ENCODE peak calls at places on chromosome 14, in four cellular contexts. One of them, this sample, is unnamed.
A peak's percentile ranks its signal among the peaks of the same experiment; 100 is the strongest.

GRCh38 chr14:24705840-24706239 is 71.8 kb upstream of the GZMB start:
- DNase-seq in GM04504: no peak
- DNase-seq in NCI-H1436: no peak
- DNase-seq in NCI-H1417: no peak
- DNase-seq in this sample: no peak

GRCh38 chr14:100581228-100582145 is 5.7 kb downstream of the BEGAIN start:
- DNase-seq in GM04504: no peak
- DNase-seq in NCI-H1436: no peak
- DNase-seq in NCI-H1417: no peak
- DNase-seq in this sample: no peak

GRCh38 chr14:34043627-34044372 is 92.9 kb upstream of the EGLN3 start:
- DNase-seq in GM04504: no peak
- DNase-seq in NCI-H1436: no peak
- DNase-seq in NCI-H1417: no peak
- DNase-seq in this sample: no peak

GRCh38 chr14:58138065-58138718 is 13.8 kb downstream of the ARMH4 start:
- DNase-seq in GM04504: no peak
- DNase-seq in NCI-H1436: no peak
- DNase-seq in NCI-H1417: no peak
- DNase-seq in this sample: no peak

GRCh38 chr14:65303185-65303901 is 109.2 kb upstream of the FUT8 start:
- DNase-seq in GM04504: no peak
- DNase-seq in NCI-H1436: no peak
- DNase-seq in NCI-H1417: peak; percentile 40
- DNase-seq in this sample: peak; percentile 11

GRCh38 chr14:20446889-20447288 is 7.7 kb downstream of the OSGEP start:
- DNase-seq in GM04504: no peak
- DNase-seq in NCI-H1436: no peak
- DNase-seq in NCI-H1417: no peak
- DNase-seq in this sample: no peak

GRCh38 chr14:68384335-68384734 is 408.5 kb downstream of the ZFP36L1 start:
- DNase-seq in GM04504: no peak
- DNase-seq in NCI-H1436: no peak
- DNase-seq in NCI-H1417: no peak
- DNase-seq in this sample: no peak

GRCh38 chr14:95226801-95227200 is 69.5 kb upstream of the DICER1 start:
- DNase-seq in GM04504: no peak
- DNase-seq in NCI-H1436: no peak
- DNase-seq in NCI-H1417: no peak
- DNase-seq in this sample: no peak

GRCh38 chr14:71416392-71416791 is 509.1 kb downstream of the PCNX1 start:
- DNase-seq in GM04504: no peak
- DNase-seq in NCI-H1436: no peak
- DNase-seq in NCI-H1417: no peak
- DNase-seq in this sample: no peak

GRCh38 chr14:74611672-74612345 is at the start of gene LTBP2:
- DNase-seq in GM04504: no peak
- DNase-seq in NCI-H1436: no peak
- DNase-seq in NCI-H1417: no peak
- DNase-seq in this sample: peak; percentile 80

GRCh38 chr14:31926123-31926522 is 151.0 kb upstream of the ARHGAP5 start:
- DNase-seq in GM04504: no peak
- DNase-seq in NCI-H1436: peak; percentile 41
- DNase-seq in NCI-H1417: peak; percentile 20
- DNase-seq in this sample: peak; percentile 29